ENCODE peak calls at places on chromosome 17, in nine cellular contexts. One of them, this sample, is unnamed.

GRCh38 chr17:63446981-63447687 is 1.0 kb upstream of the CYB561 start:
- DNase-seq in ovary: peak
- DNase-seq in AG09309: no peak
- DNase-seq in HFFc6: no peak
- DNase-seq in DND-41: peak
- DNase-seq in astrocyte of the spinal cord: no peak
- DNase-seq in coronary artery: no peak
- DNase-seq in A549: no peak
- DNase-seq in tibial artery: no peak
- DNase-seq in this sample: peak

GRCh38 chr17:4947411-4948165 is 742 bp downstream of the PFN1 start:
- DNase-seq in tibial artery: peak
- DNase-seq in DND-41: peak
- DNase-seq in AG09309: no peak
- DNase-seq in astrocyte of the spinal cord: peak
- DNase-seq in ovary: peak
- DNase-seq in coronary artery: no peak
- DNase-seq in A549: peak
- DNase-seq in HFFc6: peak
- DNase-seq in this sample: peak

GRCh38 chr17:69454051-69454450 is 39.6 kb downstream of the MAP2K6 start:
- DNase-seq in DND-41: no peak
- DNase-seq in HFFc6: no peak
- DNase-seq in astrocyte of the spinal cord: no peak
- DNase-seq in coronary artery: no peak
- DNase-seq in A549: no peak
- DNase-seq in tibial artery: no peak
- DNase-seq in AG09309: no peak
- DNase-seq in ovary: no peak
- DNase-seq in this sample: no peak

GRCh38 chr17:49922095-49922494 is 46.9 kb upstream of the DLX4 start:
- DNase-seq in tibial artery: no peak
- DNase-seq in ovary: no peak
- DNase-seq in coronary artery: no peak
- DNase-seq in HFFc6: no peak
- DNase-seq in A549: no peak
- DNase-seq in DND-41: no peak
- DNase-seq in AG09309: no peak
- DNase-seq in astrocyte of the spinal cord: peak
- DNase-seq in this sample: no peak

GRCh38 chr17:82035956-82036633 is 1.4 kb downstream of the DCXR start:
- DNase-seq in HFFc6: no peak
- DNase-seq in DND-41: no peak
- DNase-seq in coronary artery: no peak
- DNase-seq in ovary: no peak
- DNase-seq in astrocyte of the spinal cord: no peak
- DNase-seq in tibial artery: no peak
- DNase-seq in AG09309: no peak
- DNase-seq in A549: no peak
- DNase-seq in this sample: no peak

GRCh38 chr17:17700251-17700969 is 19.2 kb downstream of the RAI1 start:
- DNase-seq in coronary artery: no peak
- DNase-seq in AG09309: no peak
- DNase-seq in tibial artery: no peak
- DNase-seq in DND-41: no peak
- DNase-seq in ovary: no peak
- DNase-seq in HFFc6: no peak
- DNase-seq in astrocyte of the spinal cord: no peak
- DNase-seq in A549: no peak
- DNase-seq in this sample: no peak

GRCh38 chr17:81539571-81539900 is 11.4 kb downstream of the FSCN2 start:
- DNase-seq in A549: no peak
- DNase-seq in tibial artery: no peak
- DNase-seq in DND-41: no peak
- DNase-seq in AG09309: no peak
- DNase-seq in ovary: no peak
- DNase-seq in coronary artery: no peak
- DNase-seq in HFFc6: no peak
- DNase-seq in astrocyte of the spinal cord: no peak
- DNase-seq in this sample: no peak

GRCh38 chr17:34639706-34640425 is 60.5 kb downstream of the TMEM132E start:
- DNase-seq in HFFc6: no peak
- DNase-seq in AG09309: no peak
- DNase-seq in DND-41: no peak
- DNase-seq in ovary: no peak
- DNase-seq in coronary artery: no peak
- DNase-seq in A549: no peak
- DNase-seq in tibial artery: no peak
- DNase-seq in astrocyte of the spinal cord: no peak
- DNase-seq in this sample: no peak

GRCh38 chr17:58320570-58321323 is 7.8 kb downstream of the TSPOAP1 start:
- DNase-seq in coronary artery: no peak
- DNase-seq in astrocyte of the spinal cord: no peak
- DNase-seq in HFFc6: no peak
- DNase-seq in tibial artery: no peak
- DNase-seq in A549: no peak
- DNase-seq in DND-41: no peak
- DNase-seq in AG09309: no peak
- DNase-seq in ovary: no peak
- DNase-seq in this sample: no peak

GRCh38 chr17:58321571-58322525 is 6.7 kb downstream of the TSPOAP1 start:
- DNase-seq in DND-41: no peak
- DNase-seq in HFFc6: no peak
- DNase-seq in coronary artery: no peak
- DNase-seq in AG09309: no peak
- DNase-seq in astrocyte of the spinal cord: no peak
- DNase-seq in tibial artery: no peak
- DNase-seq in A549: no peak
- DNase-seq in ovary: no peak
- DNase-seq in this sample: no peak

GRCh38 chr17:58318627-58319180 is 9.9 kb downstream of the TSPOAP1 start:
- DNase-seq in astrocyte of the spinal cord: no peak
- DNase-seq in ovary: no peak
- DNase-seq in coronary artery: no peak
- DNase-seq in HFFc6: no peak
- DNase-seq in AG09309: no peak
- DNase-seq in A549: no peak
- DNase-seq in DND-41: no peak
- DNase-seq in tibial artery: peak
- DNase-seq in this sample: no peak

GRCh38 chr17:58319181-58320162 is 9.1 kb downstream of the TSPOAP1 start:
- DNase-seq in astrocyte of the spinal cord: no peak
- DNase-seq in HFFc6: no peak
- DNase-seq in AG09309: no peak
- DNase-seq in DND-41: no peak
- DNase-seq in tibial artery: peak
- DNase-seq in coronary artery: no peak
- DNase-seq in ovary: no peak
- DNase-seq in A549: no peak
- DNase-seq in this sample: no peak

DNA sequence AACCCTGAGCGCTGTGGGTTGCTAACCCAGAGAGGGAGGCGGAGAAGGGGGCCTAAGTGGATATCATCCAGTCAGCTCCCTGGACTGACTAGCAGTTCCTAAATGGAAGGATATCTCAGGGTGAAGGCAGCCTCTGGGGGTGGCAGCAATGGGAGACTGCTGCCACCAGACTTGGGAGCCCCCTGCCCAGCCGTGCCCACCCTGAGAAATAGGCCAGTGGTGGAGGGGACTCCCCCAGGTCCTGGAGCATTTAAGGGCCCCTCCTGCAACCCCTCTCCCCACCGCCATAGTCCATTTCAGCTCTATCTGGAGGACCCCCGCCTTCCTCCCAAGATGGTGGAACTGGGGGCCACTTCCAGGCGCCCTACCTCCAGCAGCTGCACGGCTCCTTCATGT is 8.4 kb downstream of the TSPOAP1 start:
- DNase-seq in coronary artery: no peak
- DNase-seq in astrocyte of the spinal cord: no peak
- DNase-seq in HFFc6: no peak
- DNase-seq in ovary: no peak
- DNase-seq in AG09309: no peak
- DNase-seq in tibial artery: no peak
- DNase-seq in A549: no peak
- DNase-seq in DND-41: no peak
- DNase-seq in this sample: peak
- TF ChIP-seq CTCF in coronary artery: no peak
- TF ChIP-seq CTCF in astrocyte of the spinal cord: no peak
- TF ChIP-seq CTCF in HFFc6: no peak
- TF ChIP-seq CTCF in ovary: no peak
- TF ChIP-seq CTCF in AG09309: no peak
- TF ChIP-seq CTCF in tibial artery: no peak
- TF ChIP-seq CTCF in A549: no peak
- TF ChIP-seq CTCF in DND-41: no peak
- TF ChIP-seq CTCF in this sample: no peak

GRCh38 chr17:58390884-58391283 is 26.4 kb downstream of the RNF43 start:
- DNase-seq in AG09309: no peak
- DNase-seq in coronary artery: no peak
- DNase-seq in DND-41: no peak
- DNase-seq in tibial artery: no peak
- DNase-seq in ovary: no peak
- DNase-seq in A549: no peak
- DNase-seq in HFFc6: no peak
- DNase-seq in astrocyte of the spinal cord: no peak
- DNase-seq in this sample: no peak

GRCh38 chr17:58394534-58395223 is 22.7 kb downstream of the RNF43 start:
- DNase-seq in coronary artery: no peak
- DNase-seq in HFFc6: no peak
- DNase-seq in astrocyte of the spinal cord: no peak
- DNase-seq in A549: no peak
- DNase-seq in tibial artery: no peak
- DNase-seq in DND-41: no peak
- DNase-seq in ovary: no peak
- DNase-seq in AG09309: no peak
- DNase-seq in this sample: no peak

GRCh38 chr17:58387834-58388233 is 29.5 kb downstream of the RNF43 start:
- DNase-seq in AG09309: no peak
- DNase-seq in astrocyte of the spinal cord: no peak
- DNase-seq in DND-41: no peak
- DNase-seq in tibial artery: no peak
- DNase-seq in A549: peak
- DNase-seq in ovary: no peak
- DNase-seq in coronary artery: no peak
- DNase-seq in HFFc6: no peak
- DNase-seq in this sample: no peak

GRCh38 chr17:58388302-58389190 is 28.8 kb downstream of the RNF43 start:
- DNase-seq in AG09309: no peak
- DNase-seq in HFFc6: no peak
- DNase-seq in ovary: no peak
- DNase-seq in tibial artery: no peak
- DNase-seq in A549: no peak
- DNase-seq in astrocyte of the spinal cord: peak
- DNase-seq in DND-41: no peak
- DNase-seq in coronary artery: no peak
- DNase-seq in this sample: no peak

GRCh38 chr17:58391302-58391984 is 25.9 kb downstream of the RNF43 start:
- DNase-seq in AG09309: no peak
- DNase-seq in astrocyte of the spinal cord: peak
- DNase-seq in ovary: no peak
- DNase-seq in A549: peak
- DNase-seq in HFFc6: no peak
- DNase-seq in tibial artery: no peak
- DNase-seq in coronary artery: no peak
- DNase-seq in DND-41: no peak
- DNase-seq in this sample: no peak
- TF ChIP-seq CTCF in AG09309: no peak
- TF ChIP-seq CTCF in astrocyte of the spinal cord: no peak
- TF ChIP-seq CTCF in ovary: no peak
- TF ChIP-seq CTCF in A549: no peak
- TF ChIP-seq CTCF in HFFc6: no peak
- TF ChIP-seq CTCF in tibial artery: no peak
- TF ChIP-seq CTCF in coronary artery: no peak
- TF ChIP-seq CTCF in DND-41: no peak
- TF ChIP-seq CTCF in this sample: no peak

DNA sequence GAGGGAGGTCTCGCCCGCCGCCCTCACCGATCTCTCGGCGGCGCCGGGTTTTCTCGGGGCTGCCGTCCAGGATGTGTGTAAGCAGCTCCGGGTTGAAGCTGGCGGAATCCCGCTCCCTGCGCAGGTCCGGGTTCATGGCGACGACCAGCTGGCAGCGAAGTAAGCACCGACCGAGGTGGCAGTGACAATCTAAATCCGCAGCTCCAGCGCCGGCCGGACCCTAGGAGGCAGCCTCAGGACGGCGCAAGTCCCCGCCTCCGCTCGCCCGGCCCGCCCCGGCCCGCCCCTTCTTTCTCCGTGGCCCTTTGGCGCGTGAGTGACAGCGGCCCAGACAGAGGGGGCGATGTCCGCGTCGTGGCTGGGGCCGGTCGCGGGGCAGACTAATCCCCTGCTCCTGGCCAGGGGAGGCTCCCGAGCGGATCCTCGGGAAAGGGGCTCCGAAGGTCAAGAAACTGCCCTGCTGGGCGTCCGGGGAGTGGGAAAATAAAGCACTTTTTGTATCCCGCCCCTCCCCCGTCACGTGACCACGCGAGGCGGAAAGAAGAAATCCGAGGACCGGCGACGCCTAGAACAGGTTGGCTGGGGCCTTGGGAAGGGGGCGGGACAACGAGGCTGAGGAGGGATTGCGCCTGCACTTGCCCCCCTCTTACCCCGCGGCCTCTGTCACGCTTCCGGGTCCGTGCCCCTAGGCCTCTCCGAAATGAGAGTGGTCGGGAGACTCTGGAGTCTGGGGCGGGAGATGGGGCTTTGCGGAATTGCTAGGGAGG is at the start of the genes ACOX1 and TEN1:
- DNase-seq in DND-41: peak
- DNase-seq in ovary: peak
- DNase-seq in astrocyte of the spinal cord: peak
- DNase-seq in A549: peak
- DNase-seq in AG09309: peak
- DNase-seq in HFFc6: peak
- DNase-seq in coronary artery: peak
- DNase-seq in tibial artery: peak
- DNase-seq in this sample: peak
- TF ChIP-seq CTCF in DND-41: no peak
- TF ChIP-seq CTCF in ovary: peak
- TF ChIP-seq CTCF in astrocyte of the spinal cord: peak
- TF ChIP-seq CTCF in A549: peak
- TF ChIP-seq CTCF in AG09309: no peak
- TF ChIP-seq CTCF in HFFc6: peak
- TF ChIP-seq CTCF in coronary artery: no peak
- TF ChIP-seq CTCF in tibial artery: peak
- TF ChIP-seq CTCF in this sample: no peak

GRCh38 chr17:77691216-77692085 is 267.1 kb upstream of the TNRC6C start:
- DNase-seq in tibial artery: peak
- DNase-seq in coronary artery: peak
- DNase-seq in ovary: no peak
- DNase-seq in astrocyte of the spinal cord: no peak
- DNase-seq in AG09309: no peak
- DNase-seq in HFFc6: no peak
- DNase-seq in DND-41: no peak
- DNase-seq in A549: no peak
- DNase-seq in this sample: no peak

GRCh38 chr17:77694391-77695363 is 263.8 kb upstream of the TNRC6C start:
- DNase-seq in AG09309: no peak
- DNase-seq in astrocyte of the spinal cord: no peak
- DNase-seq in HFFc6: no peak
- DNase-seq in tibial artery: peak
- DNase-seq in ovary: no peak
- DNase-seq in A549: no peak
- DNase-seq in coronary artery: peak
- DNase-seq in DND-41: no peak
- DNase-seq in this sample: no peak

GRCh38 chr17:77693301-77693700 is 265.2 kb upstream of the TNRC6C start:
- DNase-seq in A549: no peak
- DNase-seq in DND-41: no peak
- DNase-seq in ovary: no peak
- DNase-seq in astrocyte of the spinal cord: no peak
- DNase-seq in AG09309: no peak
- DNase-seq in HFFc6: no peak
- DNase-seq in tibial artery: peak
- DNase-seq in coronary artery: peak
- DNase-seq in this sample: no peak

GRCh38 chr17:77693776-77694175 is 264.7 kb upstream of the TNRC6C start:
- DNase-seq in coronary artery: peak
- DNase-seq in ovary: no peak
- DNase-seq in tibial artery: peak
- DNase-seq in DND-41: no peak
- DNase-seq in AG09309: no peak
- DNase-seq in HFFc6: no peak
- DNase-seq in A549: no peak
- DNase-seq in astrocyte of the spinal cord: no peak
- DNase-seq in this sample: no peak

GRCh38 chr17:77692571-77693161 is 265.8 kb upstream of the TNRC6C start:
- DNase-seq in DND-41: peak
- DNase-seq in AG09309: no peak
- DNase-seq in A549: no peak
- DNase-seq in HFFc6: peak
- DNase-seq in astrocyte of the spinal cord: no peak
- DNase-seq in tibial artery: peak
- DNase-seq in ovary: no peak
- DNase-seq in coronary artery: peak
- DNase-seq in this sample: peak
- TF ChIP-seq CTCF in DND-41: no peak
- TF ChIP-seq CTCF in AG09309: no peak
- TF ChIP-seq CTCF in A549: no peak
- TF ChIP-seq CTCF in HFFc6: no peak
- TF ChIP-seq CTCF in astrocyte of the spinal cord: no peak
- TF ChIP-seq CTCF in tibial artery: no peak
- TF ChIP-seq CTCF in ovary: no peak
- TF ChIP-seq CTCF in coronary artery: no peak
- TF ChIP-seq CTCF in this sample: no peak

This sample was measured in CD4-positive, alpha-beta T cell.